ENCODE peak calls at places on chromosomes 3 and 15, in five cellular contexts. M is HFF-Myc, F is breast epithelium, G is esophagus muscularis mucosa, I is left ventricle myocardium inferior. Y is an unnamed sample.

GRCh38 chr3:49217688-49218470 is 46.5 kb downstream of the KLHDC8B start:
- DNase-seq in M (no peak), F (no peak), G (no peak), I (peak), Y (no peak)

GRCh38 chr15:90001062-90001682 is at the start of gene ZNF710:
- DNase-seq in M (no peak), F (peak), G (no peak), I (peak), Y (peak)

GRCh38 chr3:179421500-179421899 is 29.8 kb downstream of the GNB4 start:
- DNase-seq in M (no peak), F (no peak), G (no peak), I (no peak), Y (peak)

GRCh38 chr15:63752075-63752684 is 81.6 kb downstream of the HERC1 start:
- DNase-seq in M (peak), F (no peak), G (no peak), I (no peak), Y (peak)

GRCh38 chr15:45654749-45655148 is 19.9 kb downstream of the SQOR start:
- DNase-seq in M (no peak), F (no peak), G (no peak), I (no peak), Y (no peak)

GRCh38 chr3:129429597-129429996 is 1.2 kb upstream of the EFCAB12 start:
- DNase-seq in M (no peak), F (no peak), G (no peak), I (no peak), Y (no peak)

GRCh38 chr15:66621491-66622467 is 56.0 kb upstream of the LCTL start:
- DNase-seq in M (no peak), F (no peak), G (no peak), I (no peak), Y (no peak)

GRCh38 chr3:33145901-33146580 is 32.2 kb downstream of the CRTAP start:
- DNase-seq in M (no peak), F (no peak), G (peak), I (no peak), Y (no peak)

GRCh38 chr3:113268917-113269316 is 57.6 kb downstream of the BOC start:
- DNase-seq in M (no peak), F (no peak), G (no peak), I (no peak), Y (no peak)

GRCh38 chr15:58758141-58758540 is 8.6 kb upstream of the ADAM10 start:
- DNase-seq in M (no peak), F (no peak), G (no peak), I (no peak), Y (peak)

GRCh38 chr3:132255041-132255745 is 62.0 kb upstream of the ACP3 start:
- DNase-seq in M (peak), F (no peak), G (no peak), I (no peak), Y (no peak)

GRCh38 chr3:88113311-88114162 is 36.2 kb upstream of the C3orf38 start:
- DNase-seq in M (peak), F (peak), G (no peak), I (no peak), Y (peak)

GRCh38 chr3:52070724-52071621 is 14.6 kb upstream of the DUSP7 start:
- DNase-seq in M (no peak), F (no peak), G (peak), I (peak), Y (no peak)

GRCh38 chr15:80418892-80419537 is 14.8 kb downstream of the ARNT2 start:
- DNase-seq in M (peak), F (no peak), G (no peak), I (no peak), Y (peak)

GRCh38 chr3:120448707-120449650 is 1.8 kb downstream of the FSTL1 start:
- DNase-seq in M (no peak), F (no peak), G (no peak), I (no peak), Y (no peak)

GRCh38 chr15:28935316-28935715 is 49.5 kb downstream of the APBA2 start:
- DNase-seq in M (no peak), F (no peak), G (no peak), I (no peak), Y (peak)

GRCh38 chr3:20043825-20044224 is 3.6 kb downstream of the KAT2B start:
- DNase-seq in M (no peak), F (no peak), G (no peak), I (no peak), Y (no peak)

GRCh38 chr3:195059006-195059350 is 212.0 kb downstream of the XXYLT1 start:
- DNase-seq in M (no peak), F (no peak), G (no peak), I (peak), Y (no peak)

GRCh38 chr3:83843716-83844115 is 1115.1 kb upstream of the CADM2 start:
- DNase-seq in M (no peak), F (no peak), G (no peak), I (no peak), Y (no peak)

GRCh38 chr3:109685084-109686079 is 348.0 kb upstream of the DPPA4 start:
- DNase-seq in M (peak), F (peak), G (peak), I (peak), Y (no peak)

GRCh38 chr15:99564221-99565030 is 1.4 kb upstream of the MEF2A start:
- DNase-seq in M (no peak), F (peak), G (no peak), I (no peak), Y (peak)

GRCh38 chr15:63072023-63072650 is 29.6 kb downstream of the TPM1 start:
- DNase-seq in M (no peak), F (no peak), G (no peak), I (no peak), Y (no peak)

GRCh38 chr3:37712918-37713819 is 148.5 kb upstream of the CTDSPL start:
- DNase-seq in M (no peak), F (no peak), G (no peak), I (no peak), Y (no peak)

GRCh38 chr3:161305095-161305991 is 66.0 kb downstream of the SPTSSB start:
- DNase-seq in M (peak), F (no peak), G (no peak), I (no peak), Y (peak)

GRCh38 chr3:150114873-150115570 is 144.3 kb upstream of the PFN2 start:
- DNase-seq in M (no peak), F (no peak), G (no peak), I (no peak), Y (peak)

GRCh38 chr3:188595890-188596376 is 442.0 kb downstream of the LPP start:
- DNase-seq in M (peak), F (no peak), G (no peak), I (no peak), Y (no peak)

GRCh38 chr3:169478566-169479313 is 184.8 kb downstream of the MECOM start:
- DNase-seq in M (no peak), F (no peak), G (no peak), I (no peak), Y (no peak)

GRCh38 chr3:178194547-178194946 is 341.7 kb upstream of the KCNMB2 start:
- DNase-seq in M (no peak), F (no peak), G (no peak), I (no peak), Y (no peak)

GRCh38 chr3:131582438-131582837 is 79.7 kb upstream of the MRPL3 start:
- DNase-seq in M (no peak), F (no peak), G (no peak), I (no peak), Y (no peak)

GRCh38 chr3:104594491-104594890 is 772.2 kb upstream of the ALCAM start:
- DNase-seq in M (no peak), F (no peak), G (no peak), I (no peak), Y (no peak)
- H3K4me3 ChIP-seq in M (no peak), F (no peak), G (no peak), I (no peak), Y (no peak)

DNA sequence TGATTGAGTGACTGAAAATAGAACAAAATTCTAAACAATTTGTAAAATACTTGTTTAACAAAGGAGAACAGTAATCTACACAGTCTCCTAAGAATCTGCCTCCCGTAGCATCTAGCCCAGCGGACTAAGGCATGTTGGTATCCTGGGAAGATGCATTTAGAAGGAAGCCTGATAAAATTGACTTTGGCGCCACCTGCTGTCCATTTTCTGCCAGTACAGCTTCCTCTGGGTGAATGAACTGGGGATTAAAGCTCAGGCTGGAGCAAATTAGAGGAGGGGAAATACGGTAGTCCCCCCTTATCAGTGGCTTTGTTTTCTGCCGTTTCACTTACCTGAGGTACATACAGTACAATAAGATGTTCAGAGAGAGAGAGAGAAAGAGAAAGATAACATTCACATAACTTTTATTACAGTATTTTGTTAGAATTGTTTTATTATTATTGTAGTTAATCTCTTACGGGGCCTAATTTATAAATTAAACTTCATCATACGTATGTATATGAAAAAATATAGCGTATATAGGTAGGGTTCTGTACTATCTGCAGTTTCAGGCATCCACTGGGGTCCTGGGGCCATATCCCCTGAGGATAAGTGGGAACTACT is 191.6 kb downstream of the GAP43 start:
- DNase-seq in M (peak), F (peak), G (no peak), I (peak), Y (peak)
- TF ChIP-seq CTCF in M (peak), F (peak), G (peak), I (peak), Y (peak)

DNA sequence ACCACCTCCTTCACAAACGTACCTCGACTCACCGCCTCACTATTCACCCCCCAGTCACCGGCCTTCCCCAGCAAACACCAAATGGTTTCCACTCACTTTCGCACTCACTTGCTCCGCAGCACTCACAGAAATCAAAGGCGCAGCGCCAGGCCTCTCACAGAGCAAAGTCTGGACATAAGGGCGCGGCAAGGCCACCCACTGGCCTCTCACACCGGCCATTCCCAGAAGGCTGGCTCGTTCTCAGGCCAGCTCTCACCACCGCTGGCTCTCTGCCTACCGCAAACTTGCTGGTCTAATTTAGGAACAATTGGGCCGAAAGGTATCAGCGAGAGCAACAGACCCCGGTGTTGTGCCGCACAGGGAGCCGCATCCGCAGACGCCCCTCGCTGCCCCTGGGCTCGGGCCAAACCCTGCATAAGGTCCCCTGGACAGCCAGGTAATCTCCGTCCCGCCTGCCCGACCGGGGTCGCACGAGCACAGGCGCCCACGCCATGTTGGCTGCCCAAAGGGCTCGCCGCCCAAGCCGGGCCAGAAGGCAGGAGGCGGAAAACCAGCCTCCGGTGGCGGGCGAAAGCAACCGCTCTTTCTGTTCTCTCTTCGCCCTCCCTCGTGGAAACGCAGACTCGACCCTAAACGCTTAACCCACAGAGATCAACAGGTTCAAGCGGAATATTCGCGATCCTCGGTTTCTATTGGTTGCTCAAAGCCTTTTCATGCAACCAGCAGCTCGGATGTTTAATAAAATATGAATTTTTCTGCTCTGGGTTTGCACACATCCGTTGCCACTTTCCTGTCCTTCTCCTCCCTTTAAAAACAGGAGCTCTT is 2.9 kb downstream of the SHOX2 start:
- DNase-seq in M (no peak), F (no peak), G (no peak), I (no peak), Y (no peak)
- H3K4me3 ChIP-seq in M (peak), F (peak), G (peak), I (peak), Y (no peak)

DNA sequence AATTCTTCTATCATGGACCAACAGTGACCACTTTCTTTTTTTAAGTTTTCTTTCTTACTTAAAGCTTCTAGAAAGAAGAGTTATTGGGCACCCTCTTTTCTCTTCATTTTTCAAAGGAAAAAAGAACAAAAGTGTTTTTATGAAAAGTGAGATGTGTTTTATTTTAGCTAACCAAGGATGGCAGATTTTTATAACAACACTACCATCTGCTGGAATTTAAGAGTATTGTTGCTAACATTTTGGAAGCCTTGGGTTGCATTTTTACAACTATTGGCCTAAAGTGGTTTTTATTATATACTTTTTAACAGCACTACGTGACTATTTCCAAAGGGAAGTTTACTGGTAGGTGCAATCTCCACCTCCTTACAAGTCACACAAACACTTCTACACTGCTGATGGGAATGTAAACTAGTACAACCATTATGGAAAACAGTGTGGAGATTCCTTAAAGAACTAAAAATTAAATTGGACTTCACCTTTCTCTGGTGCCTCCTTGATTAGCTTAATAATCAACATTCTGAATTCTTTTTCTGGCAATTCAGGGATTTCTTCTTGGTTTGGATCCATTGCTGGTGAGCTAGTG is 237.7 kb upstream of the AGTR1 start:
- DNase-seq in M (no peak), F (no peak), G (no peak), I (no peak), Y (peak)
- TF ChIP-seq CTCF in M (no peak), F (no peak), G (peak), I (peak), Y (no peak)

GRCh38 chr15:101607102-101607501 is 45.1 kb downstream of the TM2D3 start:
- DNase-seq in M (no peak), F (no peak), G (no peak), I (no peak), Y (no peak)

GRCh38 chr15:101604124-101604874 is 47.9 kb downstream of the TM2D3 start:
- DNase-seq in M (no peak), F (no peak), G (no peak), I (no peak), Y (no peak)

GRCh38 chr15:101600024-101600423 is 52.2 kb downstream of the TM2D3 start:
- DNase-seq in M (no peak), F (no peak), G (no peak), I (no peak), Y (no peak)

GRCh38 chr15:101597360-101597928 is 54.7 kb downstream of the TM2D3 start:
- DNase-seq in M (no peak), F (no peak), G (no peak), I (no peak), Y (no peak)

GRCh38 chr15:101602801-101603200 is 49.4 kb downstream of the TM2D3 start:
- DNase-seq in M (no peak), F (no peak), G (no peak), I (no peak), Y (no peak)
- H3K4me3 ChIP-seq in M (no peak), F (no peak), G (no peak), I (no peak), Y (no peak)